ENCODE peak calls at places on chromosomes 16 and 17, in ten cellular contexts. T is PC-9, R is IMR-90, B is mammary epithelial cell, Q is HepG2, Y is OCI-LY7, A is neural progenitor cell, P is PC-3, O is fibroblast of lung, F is GM12878. V is an unnamed sample.

GRCh38 chr16:3454631-3455147 is 11.2 kb downstream of the NAA60 start:
- DNase-seq in T (no peak), R (no peak), B (no peak), Q (peak; percentile 54), Y (no peak), A (no peak), P (no peak), O (no peak), F (no peak), V (no peak)

GRCh38 chr17:19915579-19915978 is 47.8 kb upstream of the ULK2 start:
- DNase-seq in T (no peak), R (no peak), B (no peak), Q (no peak), Y (no peak), A (no peak), P (no peak), O (no peak), F (no peak), V (no peak)

GRCh38 chr16:17994027-17994426 is 342.5 kb downstream of the NPIPA8 start:
- DNase-seq in T (no peak), R (no peak), B (no peak), Q (no peak), Y (no peak), A (no peak), P (no peak), O (no peak), F (no peak), V (no peak)

GRCh38 chr17:51496378-51496777 is 236.0 kb downstream of the UTP18 start:
- DNase-seq in T (no peak), R (no peak), B (no peak), Q (no peak), Y (no peak), A (no peak), P (no peak), O (no peak), F (no peak), V (no peak)

GRCh38 chr16:27446721-27447120 is 44.7 kb downstream of the IL21R start:
- DNase-seq in T (no peak), R (no peak), B (no peak), Q (no peak), Y (no peak), A (no peak), P (no peak), O (no peak), F (no peak), V (no peak)

GRCh38 chr17:50608700-50609375 is 25.8 kb upstream of the ABCC3 start:
- DNase-seq in T (no peak), R (no peak), B (no peak), Q (no peak), Y (no peak), A (peak; percentile 45), P (no peak), O (no peak), F (no peak), V (no peak)

GRCh38 chr16:12340151-12340733 is 363.7 kb downstream of the SNX29 start:
- DNase-seq in T (no peak), R (peak; percentile 73), B (peak; percentile 59), Q (peak; percentile 74), Y (peak; percentile 67), A (peak; percentile 64), P (peak; percentile 60), O (peak; percentile 20), F (no peak), V (peak; percentile 65)

GRCh38 chr17:32349503-32349853 is 479 bp upstream of the ZNF207 start:
- DNase-seq in T (no peak), R (no peak), B (no peak), Q (no peak), Y (no peak), A (peak; percentile 21), P (peak; percentile 3), O (no peak), F (no peak), V (no peak)

GRCh38 chr16:85172465-85173071 is 60.3 kb upstream of the CIBAR2 start:
- DNase-seq in T (peak; percentile 15), R (peak; percentile 53), B (no peak), Q (peak; percentile 75), Y (no peak), A (peak; percentile 69), P (peak; percentile 69), O (peak; percentile 49), F (no peak), V (no peak)

GRCh38 chr17:81579298-81579697 is 27.1 kb upstream of the FAAP100 start:
- DNase-seq in T (no peak), R (no peak), B (no peak), Q (no peak), Y (no peak), A (no peak), P (no peak), O (no peak), F (no peak), V (no peak)

GRCh38 chr17:34167359-34167758 is 87.7 kb upstream of the CCL2 start:
- DNase-seq in T (no peak), R (peak; percentile 23), B (no peak), Q (no peak), Y (no peak), A (no peak), P (no peak), O (peak; percentile 35), F (no peak), V (no peak)

GRCh38 chr16:81164958-81165357 is 68.8 kb upstream of the GCSH start:
- DNase-seq in T (no peak), R (no peak), B (no peak), Q (no peak), Y (no peak), A (no peak), P (no peak), O (no peak), F (no peak), V (no peak)

GRCh38 chr17:27471321-27472269 is 15.3 kb downstream of the KSR1 start:
- DNase-seq in T (peak; percentile 93), R (peak; percentile 41), B (peak; percentile 96), Q (no peak), Y (no peak), A (no peak), P (no peak), O (no peak), F (peak; percentile 97), V (no peak)

GRCh38 chr17:21678451-21679081 is 13.8 kb upstream of the KCNJ18 start:
- DNase-seq in T (no peak), R (no peak), B (no peak), Q (no peak), Y (no peak), A (no peak), P (no peak), O (no peak), F (no peak), V (peak; percentile 33)
- H3K9me3 ChIP-seq in T (no peaks in the 10 kb centered on the region), R (peaks cover 55% of the 10 kb centered on the region), B (peaks cover 42% of the 10 kb centered on the region), Q (no peaks in the 10 kb centered on the region), Y (no peaks in the 10 kb centered on the region), A (no peaks in the 10 kb centered on the region), P (peaks cover 4% of the 10 kb centered on the region), O (no peaks in the 10 kb centered on the region), F (no peaks in the 10 kb centered on the region), V (no peaks in the 10 kb centered on the region)

DNA sequence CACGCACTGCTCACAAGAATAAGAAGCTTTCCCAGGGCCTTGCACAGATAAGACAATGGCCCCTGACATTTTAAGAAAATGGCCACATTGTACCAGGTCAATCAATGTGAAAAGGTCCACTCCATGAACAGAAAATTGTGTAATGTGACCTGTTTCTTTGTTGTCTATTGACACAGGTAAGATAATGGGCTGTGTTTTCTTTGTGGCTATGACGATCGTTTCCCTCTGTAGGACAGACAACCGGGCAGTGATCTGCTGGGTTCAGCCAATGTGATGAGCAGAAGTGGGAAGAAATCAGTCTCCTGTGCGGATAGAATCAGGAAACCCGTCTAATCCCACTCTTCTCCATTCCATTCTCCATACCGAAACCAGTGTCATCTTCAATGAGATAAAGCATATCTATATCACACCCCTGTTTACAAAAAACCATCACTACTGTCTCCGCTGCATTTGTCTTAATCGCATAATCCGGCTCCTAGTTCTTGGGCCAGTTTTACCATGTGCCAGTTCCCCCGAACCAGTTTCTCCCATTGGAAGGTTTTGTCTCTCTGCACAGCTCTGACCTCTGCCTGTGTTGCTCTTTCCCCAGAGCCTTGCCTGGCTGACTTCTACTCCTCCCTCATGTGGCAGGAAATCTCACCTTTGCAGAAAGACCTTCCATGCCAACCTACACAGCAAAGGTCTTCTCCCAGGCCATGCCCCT is 66.9 kb upstream of the ATF7IP2 start:
- DNase-seq in T (no peak), R (no peak), B (no peak), Q (peak; percentile 89), Y (no peak), A (no peak), P (no peak), O (no peak), F (no peak), V (no peak)
- H2AFZ ChIP-seq in T (no peak overlapping the region), R (no peak overlapping the region), B (no peak overlapping the region), Q (peak overlapping the region; percentile 12), Y (peak overlapping the region; percentile 21), A (peak overlapping the region; percentile 75), P (no peak overlapping the region), O (no peak overlapping the region), F (no peak overlapping the region), V (peak overlapping the region; percentile 48)

GRCh38 chr16:35510701-35511100 is 2051.3 kb downstream of the TP53TG3F start:
- DNase-seq in T (no peak), R (no peak), B (no peak), Q (no peak), Y (no peak), A (no peak), P (no peak), O (no peak), F (no peak), V (no peak)

GRCh38 chr16:35516971-35517370 is 2057.6 kb downstream of the TP53TG3F start:
- DNase-seq in T (no peak), R (no peak), B (no peak), Q (no peak), Y (no peak), A (no peak), P (no peak), O (no peak), F (no peak), V (no peak)

DNA sequence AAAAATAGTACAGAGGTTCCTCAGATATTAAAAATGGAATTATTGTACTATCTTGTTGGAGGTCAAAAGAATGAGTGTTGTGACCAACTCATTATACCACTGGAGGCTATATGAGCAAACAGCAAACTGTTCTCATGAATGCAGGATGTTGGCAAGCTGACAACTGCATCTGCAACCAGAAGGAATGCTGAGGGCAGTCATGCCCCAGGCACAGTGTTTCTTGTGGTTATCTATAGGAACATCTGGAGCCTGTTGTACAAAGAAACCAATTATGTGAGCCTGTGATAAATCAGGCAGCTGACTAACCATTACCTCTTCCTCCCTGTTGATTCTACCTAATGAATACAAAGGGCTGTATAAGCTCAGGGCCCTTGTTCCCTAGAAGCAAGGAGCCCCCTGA is 2057.1 kb downstream of the TP53TG3F start:
- DNase-seq in T (no peak), R (no peak), B (peak; percentile 8), Q (no peak), Y (no peak), A (no peak), P (no peak), O (no peak), F (no peak), V (no peak)
- H3K9me3 ChIP-seq in T (peaks cover 5% of the 10 kb centered on the region), R (peaks cover 8% of the 10 kb centered on the region), B (peaks cover 30% of the 10 kb centered on the region), Q (peaks cover 95% of the 10 kb centered on the region), Y (no peaks in the 10 kb centered on the region), A (peaks cover 35% of the 10 kb centered on the region), P (no peaks in the 10 kb centered on the region), O (no peaks in the 10 kb centered on the region), F (no peaks in the 10 kb centered on the region), V (peaks cover 43% of the 10 kb centered on the region)

DNA sequence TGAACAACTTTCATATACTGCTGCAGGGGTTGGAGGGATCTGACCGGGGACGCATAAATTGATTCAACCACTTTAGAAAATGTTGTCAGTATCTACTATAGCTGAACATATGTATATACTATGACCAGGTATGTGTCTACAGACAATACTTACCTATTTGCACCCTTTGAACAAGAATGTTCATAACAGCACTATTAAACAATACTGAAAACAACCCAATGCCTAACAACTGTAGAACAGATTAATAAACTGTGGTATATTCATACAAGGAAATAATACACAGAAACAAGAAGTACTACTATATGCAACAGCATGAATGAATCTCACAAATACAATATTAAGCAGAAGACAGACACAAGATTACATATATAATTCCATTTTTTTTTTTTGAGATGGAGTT is 10.5 kb downstream of the BRIP1 start:
- DNase-seq in T (no peak), R (no peak), B (no peak), Q (no peak), Y (no peak), A (no peak), P (no peak), O (no peak), F (no peak), V (no peak)
- H2AFZ ChIP-seq in T (no peak overlapping the region), R (no peak overlapping the region), B (no peak overlapping the region), Q (no peak overlapping the region), Y (no peak overlapping the region), A (no peak overlapping the region), P (no peak overlapping the region), O (no peak overlapping the region), F (no peak overlapping the region), V (no peak overlapping the region)